ENCODE peak calls at places on chromosomes 12 and 14, in eight cellular contexts. One of them, this sample, is unnamed.
A peak's percentile ranks its signal among the peaks of the same experiment; 100 is the strongest.

GRCh38 chr12:59736786-59737185 is 141.0 kb downstream of the SLC16A7 start:
- DNase-seq in left lung: no peak
- DNase-seq in body of pancreas: peak; percentile 27
- DNase-seq in cardiac muscle cell: no peak
- DNase-seq in CD8-positive, alpha-beta T cell: no peak
- DNase-seq in left ventricle myocardium inferior: no peak
- DNase-seq in hepatocyte: peak; percentile 35
- DNase-seq in testis: no peak
- DNase-seq in this sample: no peak

GRCh38 chr12:94100254-94100653 is 48.1 kb upstream of the PLXNC1 start:
- DNase-seq in left lung: no peak
- DNase-seq in body of pancreas: no peak
- DNase-seq in cardiac muscle cell: no peak
- DNase-seq in CD8-positive, alpha-beta T cell: no peak
- DNase-seq in left ventricle myocardium inferior: no peak
- DNase-seq in hepatocyte: peak; percentile 53
- DNase-seq in testis: no peak
- DNase-seq in this sample: no peak

GRCh38 chr14:102922490-102923200 is at the start of gene AMN:
- DNase-seq in left lung: peak; percentile 82
- DNase-seq in body of pancreas: no peak
- DNase-seq in cardiac muscle cell: no peak
- DNase-seq in CD8-positive, alpha-beta T cell: no peak
- DNase-seq in left ventricle myocardium inferior: no peak
- DNase-seq in hepatocyte: peak; percentile 87
- DNase-seq in testis: no peak
- DNase-seq in this sample: no peak

GRCh38 chr12:41762691-41763090 is 382.0 kb downstream of the GXYLT1 start:
- DNase-seq in left lung: no peak
- DNase-seq in body of pancreas: no peak
- DNase-seq in cardiac muscle cell: no peak
- DNase-seq in CD8-positive, alpha-beta T cell: no peak
- DNase-seq in left ventricle myocardium inferior: no peak
- DNase-seq in hepatocyte: no peak
- DNase-seq in testis: no peak
- DNase-seq in this sample: no peak

GRCh38 chr14:62003701-62004100 is 241.5 kb downstream of the SNAPC1 start:
- DNase-seq in left lung: no peak
- DNase-seq in body of pancreas: no peak
- DNase-seq in cardiac muscle cell: no peak
- DNase-seq in CD8-positive, alpha-beta T cell: no peak
- DNase-seq in left ventricle myocardium inferior: no peak
- DNase-seq in hepatocyte: no peak
- DNase-seq in testis: no peak
- DNase-seq in this sample: no peak

GRCh38 chr14:37588956-37589737 is 5.9 kb downstream of the FOXA1 start:
- DNase-seq in left lung: no peak
- DNase-seq in body of pancreas: no peak
- DNase-seq in cardiac muscle cell: no peak
- DNase-seq in CD8-positive, alpha-beta T cell: no peak
- DNase-seq in left ventricle myocardium inferior: no peak
- DNase-seq in hepatocyte: no peak
- DNase-seq in testis: no peak
- DNase-seq in this sample: no peak

GRCh38 chr14:51093371-51094281 is 1.3 kb downstream of the TRIM9 start:
- DNase-seq in left lung: peak; percentile 76
- DNase-seq in body of pancreas: peak; percentile 18
- DNase-seq in cardiac muscle cell: peak; percentile 51
- DNase-seq in CD8-positive, alpha-beta T cell: peak; percentile 69
- DNase-seq in left ventricle myocardium inferior: peak; percentile 23
- DNase-seq in hepatocyte: peak; percentile 32
- DNase-seq in testis: peak; percentile 58
- DNase-seq in this sample: no peak

GRCh38 chr12:78674311-78675085 is 190.1 kb upstream of the SYT1 start:
- DNase-seq in left lung: no peak
- DNase-seq in body of pancreas: no peak
- DNase-seq in cardiac muscle cell: no peak
- DNase-seq in CD8-positive, alpha-beta T cell: no peak
- DNase-seq in left ventricle myocardium inferior: no peak
- DNase-seq in hepatocyte: no peak
- DNase-seq in testis: no peak
- DNase-seq in this sample: no peak

GRCh38 chr14:59101441-59101840 is 87.0 kb upstream of the DAAM1 start:
- DNase-seq in left lung: no peak
- DNase-seq in body of pancreas: no peak
- DNase-seq in cardiac muscle cell: no peak
- DNase-seq in CD8-positive, alpha-beta T cell: no peak
- DNase-seq in left ventricle myocardium inferior: no peak
- DNase-seq in hepatocyte: no peak
- DNase-seq in testis: no peak
- DNase-seq in this sample: no peak

GRCh38 chr12:48973084-48973483 is 1.5 kb upstream of the WNT10B start:
- DNase-seq in left lung: no peak
- DNase-seq in body of pancreas: no peak
- DNase-seq in cardiac muscle cell: no peak
- DNase-seq in CD8-positive, alpha-beta T cell: no peak
- DNase-seq in left ventricle myocardium inferior: no peak
- DNase-seq in hepatocyte: no peak
- DNase-seq in testis: no peak
- DNase-seq in this sample: no peak

GRCh38 chr12:12726543-12727093 is 9.4 kb downstream of the CDKN1B start:
- DNase-seq in left lung: no peak
- DNase-seq in body of pancreas: no peak
- DNase-seq in cardiac muscle cell: no peak
- DNase-seq in CD8-positive, alpha-beta T cell: no peak
- DNase-seq in left ventricle myocardium inferior: no peak
- DNase-seq in hepatocyte: no peak
- DNase-seq in testis: no peak
- DNase-seq in this sample: no peak

GRCh38 chr14:89042021-89042420 is 217.6 kb downstream of the TTC8 start:
- DNase-seq in left lung: no peak
- DNase-seq in body of pancreas: no peak
- DNase-seq in cardiac muscle cell: no peak
- DNase-seq in CD8-positive, alpha-beta T cell: no peak
- DNase-seq in left ventricle myocardium inferior: no peak
- DNase-seq in hepatocyte: no peak
- DNase-seq in testis: no peak
- DNase-seq in this sample: no peak

GRCh38 chr14:106694638-106695393 is 1168.4 kb downstream of the TMEM121 start:
- DNase-seq in left lung: no peak
- DNase-seq in body of pancreas: no peak
- DNase-seq in cardiac muscle cell: no peak
- DNase-seq in CD8-positive, alpha-beta T cell: peak; percentile 65
- DNase-seq in left ventricle myocardium inferior: peak; percentile 16
- DNase-seq in hepatocyte: no peak
- DNase-seq in testis: peak; percentile 70
- DNase-seq in this sample: no peak

GRCh38 chr14:106690333-106690891 is 1164.0 kb downstream of the TMEM121 start:
- DNase-seq in left lung: no peak
- DNase-seq in body of pancreas: no peak
- DNase-seq in cardiac muscle cell: no peak
- DNase-seq in CD8-positive, alpha-beta T cell: no peak
- DNase-seq in left ventricle myocardium inferior: no peak
- DNase-seq in hepatocyte: no peak
- DNase-seq in testis: no peak
- DNase-seq in this sample: no peak

GRCh38 chr14:106686533-106686932 is 1160.2 kb downstream of the TMEM121 start:
- DNase-seq in left lung: no peak
- DNase-seq in body of pancreas: no peak
- DNase-seq in cardiac muscle cell: no peak
- DNase-seq in CD8-positive, alpha-beta T cell: no peak
- DNase-seq in left ventricle myocardium inferior: no peak
- DNase-seq in hepatocyte: no peak
- DNase-seq in testis: no peak
- DNase-seq in this sample: no peak

DNA sequence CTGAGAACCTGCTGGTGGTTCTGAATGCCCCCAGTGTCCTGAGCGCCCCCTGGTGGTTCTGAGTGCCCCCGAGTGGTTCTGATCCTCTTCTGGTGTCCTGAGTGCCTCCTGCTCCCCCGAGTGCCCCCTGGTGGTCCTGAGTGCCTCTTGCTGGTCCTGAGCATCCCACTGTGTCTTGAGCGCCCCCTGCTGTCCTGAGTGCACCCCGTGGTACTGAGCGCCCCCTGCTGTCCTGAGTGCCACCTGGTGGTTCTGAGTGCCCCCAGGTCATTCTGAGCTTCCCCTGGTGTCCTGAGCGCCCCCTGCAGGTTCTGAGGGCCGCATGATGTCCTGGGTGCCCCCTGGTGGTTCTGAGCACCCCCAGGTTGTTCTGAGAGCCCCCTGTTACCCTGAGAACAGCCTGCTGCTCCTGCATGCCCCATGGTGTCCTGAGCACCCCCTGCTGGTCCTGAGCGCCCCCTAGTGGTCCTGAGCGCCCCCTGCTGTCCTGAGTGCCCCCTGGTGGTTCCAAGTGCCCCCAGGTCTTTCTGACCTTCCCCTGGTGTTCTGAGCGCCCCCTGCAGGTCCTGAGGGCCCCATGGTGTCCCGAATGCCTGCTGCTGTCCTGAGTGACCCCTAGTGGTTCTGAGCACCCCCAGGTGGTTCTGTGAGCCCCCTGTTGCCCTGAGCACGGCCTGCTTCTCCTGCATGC is 1165.4 kb downstream of the TMEM121 start:
- DNase-seq in left lung: peak; percentile 58
- DNase-seq in body of pancreas: peak; percentile 36
- DNase-seq in cardiac muscle cell: no peak
- DNase-seq in CD8-positive, alpha-beta T cell: peak; percentile 56
- DNase-seq in left ventricle myocardium inferior: peak; percentile 14
- DNase-seq in hepatocyte: peak; percentile 4
- DNase-seq in testis: peak; percentile 83
- DNase-seq in this sample: no peak
- TF ChIP-seq CTCF in left lung: peak; percentile 21
- TF ChIP-seq CTCF in body of pancreas: no peak
- TF ChIP-seq CTCF in cardiac muscle cell: no peak
- TF ChIP-seq CTCF in CD8-positive, alpha-beta T cell: peak; percentile 15
- TF ChIP-seq CTCF in left ventricle myocardium inferior: no peak
- TF ChIP-seq CTCF in hepatocyte: no peak
- TF ChIP-seq CTCF in testis: no peak
- TF ChIP-seq CTCF in this sample: no peak

GRCh38 chr14:93970589-93970966 is 5.8 kb downstream of the ASB2 start:
- DNase-seq in left lung: no peak
- DNase-seq in body of pancreas: peak; percentile 52
- DNase-seq in cardiac muscle cell: no peak
- DNase-seq in CD8-positive, alpha-beta T cell: peak; percentile 84
- DNase-seq in left ventricle myocardium inferior: no peak
- DNase-seq in hepatocyte: no peak
- DNase-seq in testis: no peak
- DNase-seq in this sample: no peak

GRCh38 chr14:93967637-93968250 is 8.6 kb downstream of the ASB2 start:
- DNase-seq in left lung: no peak
- DNase-seq in body of pancreas: no peak
- DNase-seq in cardiac muscle cell: no peak
- DNase-seq in CD8-positive, alpha-beta T cell: no peak
- DNase-seq in left ventricle myocardium inferior: no peak
- DNase-seq in hepatocyte: no peak
- DNase-seq in testis: no peak
- DNase-seq in this sample: no peak

GRCh38 chr14:93971635-93972027 is 4.7 kb downstream of the ASB2 start:
- DNase-seq in left lung: no peak
- DNase-seq in body of pancreas: no peak
- DNase-seq in cardiac muscle cell: no peak
- DNase-seq in CD8-positive, alpha-beta T cell: no peak
- DNase-seq in left ventricle myocardium inferior: no peak
- DNase-seq in hepatocyte: no peak
- DNase-seq in testis: no peak
- DNase-seq in this sample: no peak

GRCh38 chr14:93970967-93971634 is 5.3 kb downstream of the ASB2 start:
- DNase-seq in left lung: peak; percentile 75
- DNase-seq in body of pancreas: no peak
- DNase-seq in cardiac muscle cell: no peak
- DNase-seq in CD8-positive, alpha-beta T cell: peak; percentile 66
- DNase-seq in left ventricle myocardium inferior: no peak
- DNase-seq in hepatocyte: no peak
- DNase-seq in testis: no peak
- DNase-seq in this sample: no peak

DNA sequence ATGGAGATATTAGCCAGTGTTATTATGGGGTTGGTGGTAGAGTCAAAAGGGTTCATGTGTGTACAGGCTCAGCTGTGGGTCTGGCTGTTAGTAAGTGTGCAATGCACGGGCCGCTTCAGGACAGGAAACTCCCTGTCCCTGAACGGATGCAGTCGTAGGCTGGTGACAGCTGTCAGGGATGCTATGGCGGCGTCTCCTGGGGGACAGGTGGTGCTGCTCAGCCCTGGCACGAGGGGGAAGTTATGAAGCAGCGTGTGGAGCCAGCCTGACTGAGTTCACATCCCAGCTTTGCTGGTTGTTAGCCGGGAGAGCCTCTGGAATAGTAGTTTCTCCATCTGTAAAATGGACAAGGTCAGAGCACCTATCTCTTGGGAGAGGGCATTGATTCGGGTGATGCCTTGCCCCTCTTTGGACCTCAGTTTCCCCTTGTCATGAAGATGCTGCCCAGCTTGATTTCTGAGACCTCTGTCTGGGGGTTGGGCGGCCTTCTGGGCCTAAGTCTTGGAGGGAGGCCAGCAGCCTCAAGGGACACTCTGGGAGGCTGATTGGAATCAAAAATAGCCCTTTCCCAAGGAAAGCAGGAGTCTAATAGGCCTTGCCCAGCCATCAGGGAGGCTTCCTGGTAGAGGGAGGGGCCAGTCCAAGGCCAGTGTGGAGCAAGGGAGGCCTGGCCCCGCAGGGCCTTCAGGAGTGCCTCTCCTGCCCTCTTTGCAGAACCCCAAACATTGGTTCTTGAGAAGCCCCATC is 7.1 kb downstream of the ASB2 start:
- DNase-seq in left lung: no peak
- DNase-seq in body of pancreas: no peak
- DNase-seq in cardiac muscle cell: no peak
- DNase-seq in CD8-positive, alpha-beta T cell: no peak
- DNase-seq in left ventricle myocardium inferior: peak; percentile 47
- DNase-seq in hepatocyte: no peak
- DNase-seq in testis: no peak
- DNase-seq in this sample: no peak
- H3K27ac ChIP-seq in left lung: no peak overlapping the region
- H3K27ac ChIP-seq in body of pancreas: no peak overlapping the region
- H3K27ac ChIP-seq in cardiac muscle cell: no peak overlapping the region
- H3K27ac ChIP-seq in CD8-positive, alpha-beta T cell: no peak overlapping the region
- H3K27ac ChIP-seq in left ventricle myocardium inferior: peak overlapping the region; percentile 89
- H3K27ac ChIP-seq in hepatocyte: no peak overlapping the region
- H3K27ac ChIP-seq in testis: no peak overlapping the region
- H3K27ac ChIP-seq in this sample: peak overlapping the region; percentile 92

GRCh38 chr12:124548854-124549378 is 18.5 kb downstream of the NCOR2 start:
- DNase-seq in left lung: peak; percentile 79
- DNase-seq in body of pancreas: peak; percentile 42
- DNase-seq in cardiac muscle cell: no peak
- DNase-seq in CD8-positive, alpha-beta T cell: no peak
- DNase-seq in left ventricle myocardium inferior: no peak
- DNase-seq in hepatocyte: peak; percentile 81
- DNase-seq in testis: peak; percentile 86
- DNase-seq in this sample: no peak
- H3K4me1 ChIP-seq in left lung: peaks cover 89% of the 10 kb centered on the region
- H3K4me1 ChIP-seq in body of pancreas: peaks cover 55% of the 10 kb centered on the region
- H3K4me1 ChIP-seq in cardiac muscle cell: peaks cover 53% of the 10 kb centered on the region
- H3K4me1 ChIP-seq in CD8-positive, alpha-beta T cell: peaks cover 59% of the 10 kb centered on the region
- H3K4me1 ChIP-seq in left ventricle myocardium inferior: peaks cover 83% of the 10 kb centered on the region
- H3K4me1 ChIP-seq in hepatocyte: peaks cover 65% of the 10 kb centered on the region
- H3K4me1 ChIP-seq in testis: peaks cover 79% of the 10 kb centered on the region
- H3K4me1 ChIP-seq in this sample: peaks cover 48% of the 10 kb centered on the region

DNA sequence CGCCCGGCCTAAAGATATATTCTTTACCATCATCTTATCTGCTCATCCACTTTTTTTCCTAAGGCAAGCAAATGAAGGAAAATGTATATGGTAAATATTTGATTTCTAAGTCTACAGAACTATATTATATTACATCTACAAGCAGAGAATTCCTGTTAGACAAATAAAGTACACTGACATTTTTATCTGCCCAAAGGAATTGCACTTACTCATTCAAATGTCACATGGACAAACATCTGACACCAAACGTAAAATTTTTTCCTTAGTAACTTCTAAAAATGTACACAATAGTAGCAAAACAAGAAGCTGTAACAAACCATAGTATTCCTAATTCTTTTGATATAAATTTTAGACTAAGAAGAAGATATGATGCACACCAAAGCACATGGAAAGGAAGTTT is 51.0 kb downstream of the SPPL3 start:
- DNase-seq in left lung: no peak
- DNase-seq in body of pancreas: no peak
- DNase-seq in cardiac muscle cell: no peak
- DNase-seq in CD8-positive, alpha-beta T cell: no peak
- DNase-seq in left ventricle myocardium inferior: no peak
- DNase-seq in hepatocyte: no peak
- DNase-seq in testis: no peak
- DNase-seq in this sample: no peak
- TF ChIP-seq CTCF in left lung: no peak
- TF ChIP-seq CTCF in body of pancreas: no peak
- TF ChIP-seq CTCF in cardiac muscle cell: no peak
- TF ChIP-seq CTCF in CD8-positive, alpha-beta T cell: no peak
- TF ChIP-seq CTCF in left ventricle myocardium inferior: no peak
- TF ChIP-seq CTCF in hepatocyte: no peak
- TF ChIP-seq CTCF in testis: no peak
- TF ChIP-seq CTCF in this sample: no peak